ENCODE peak calls at places on chromosomes 6 and 20, in six cellular contexts. H is NCI-H460; K is effector CD8-positive, alpha-beta T cell; P is activated CD8-positive, alpha-beta T cell treated with anti-CD3 and anti-CD28 coated beads, Interleukin-2, amount 10 ng/mL, durations not matched to agents 7 days and 5 days; M is Ammon's horn; N is NCI-H2107. L is an unnamed sample.

GRCh38 chr6:113755449-113756289 is 101.5 kb upstream of the MARCKS start:
- DNase-seq in K (no peak), M (no peak), H (no peak), P (no peak), N (no peak), L (no peak)

GRCh38 chr6:146887447-146888077 is 288.8 kb downstream of the ADGB start:
- DNase-seq in P (no peak), K (no peak), H (no peak), N (no peak), M (no peak), L (no peak)

GRCh38 chr6:21258665-21259064 is 334.9 kb upstream of the SOX4 start:
- DNase-seq in N (no peak), K (no peak), H (no peak), P (no peak), M (no peak), L (no peak)

GRCh38 chr20:49901588-49901987 is 13.7 kb downstream of the SPATA2 start:
- DNase-seq in H (no peak), N (no peak), P (no peak), K (no peak), M (no peak), L (no peak)

GRCh38 chr6:23213651-23214050 is 644.3 kb downstream of the HDGFL1 start:
- DNase-seq in K (no peak), H (no peak), N (no peak), P (no peak), M (no peak), L (no peak)

GRCh38 chr6:169940554-169941290 is 189.3 kb downstream of the ERMARD start:
- DNase-seq in N (no peak), M (no peak), K (no peak), H (no peak), P (no peak), L (no peak)

GRCh38 chr20:32480361-32481199 is 104.6 kb downstream of the NOL4L start:
- DNase-seq in N (no peak), K (no peak), P (no peak), M (no peak), H (no peak), L (no peak)

GRCh38 chr20:23744726-23745646 is 5.7 kb downstream of the CST1 start:
- DNase-seq in P (no peak), K (no peak), N (no peak), H (no peak), M (no peak), L (no peak)

GRCh38 chr6:155224031-155224451 is 39.8 kb upstream of the CLDN20 start:
- DNase-seq in P (peak), K (no peak), M (no peak), H (peak), N (no peak), L (peak)

GRCh38 chr6:51466427-51466826 is 621.0 kb downstream of the PKHD1 start:
- DNase-seq in N (no peak), H (no peak), P (no peak), M (peak), K (no peak), L (no peak)

GRCh38 chr6:3222506-3223038 is 4.9 kb downstream of the TUBB2B start:
- DNase-seq in M (no peak), P (no peak), H (no peak), K (no peak), N (no peak), L (no peak)

GRCh38 chr6:134097114-134097707 is 44.8 kb upstream of the SLC2A12 start:
- DNase-seq in K (peak), M (peak), N (peak), H (peak), P (peak), L (peak)

GRCh38 chr6:35795453-35796071 is 1.6 kb downstream of the CLPS start:
- DNase-seq in H (no peak), K (no peak), P (no peak), M (no peak), N (no peak), L (no peak)

GRCh38 chr6:111154981-111155380 is 67.7 kb downstream of the SLC16A10 start:
- DNase-seq in H (no peak), N (no peak), M (no peak), P (peak), K (no peak), L (no peak)

GRCh38 chr20:24634855-24635254 is 165.4 kb downstream of the SYNDIG1 start:
- DNase-seq in K (no peak), M (peak), N (no peak), P (no peak), H (peak), L (peak)

GRCh38 chr6:106446287-106446885 is 85.9 kb downstream of the CRYBG1 start:
- DNase-seq in H (peak), K (no peak), M (no peak), P (no peak), N (no peak), L (no peak)

GRCh38 chr6:113819169-113819830 is 37.8 kb upstream of the MARCKS start:
- DNase-seq in K (no peak), M (no peak), P (no peak), N (no peak), H (no peak), L (no peak)

GRCh38 chr20:21704408-21705385 is 767 bp upstream of the PAX1 start:
- DNase-seq in N (no peak), M (no peak), H (no peak), K (no peak), P (no peak), L (no peak)

GRCh38 chr20:13611726-13612125 is 27.0 kb downstream of the TASP1 start:
- DNase-seq in P (no peak), H (no peak), M (no peak), N (no peak), K (no peak), L (no peak)

GRCh38 chr6:14454467-14454763 is 336.8 kb downstream of the CD83 start:
- DNase-seq in P (peak), N (no peak), K (no peak), H (no peak), M (no peak), L (no peak)

GRCh38 chr20:41138527-41139226 is 1.3 kb downstream of the PLCG1 start:
- DNase-seq in N (no peak), H (no peak), M (no peak), P (peak), K (peak), L (peak)

GRCh38 chr20:56827763-56828162 is 198.7 kb downstream of the TFAP2C start:
- DNase-seq in M (no peak), N (no peak), H (no peak), K (no peak), P (no peak), L (no peak)

GRCh38 chr20:57621426-57622200 is 1.4 kb upstream of the ZBP1 start:
- DNase-seq in M (no peak), K (no peak), N (no peak), P (peak), H (no peak), L (no peak)

GRCh38 chr6:37047933-37048850 is 42.7 kb downstream of the FGD2 start:
- DNase-seq in H (no peak), K (no peak), N (no peak), M (no peak), P (no peak), L (no peak)

GRCh38 chr6:99522531-99522930 is 7.3 kb upstream of the USP45 start:
- DNase-seq in K (no peak), P (no peak), M (no peak), N (no peak), H (no peak), L (peak)